ENCODE peak calls at places on chromosomes 4 and X, in seven cellular contexts. S is BE2C; U is A549; T is aorta; V is DMS53; P is GM03348; L is stimulated activated CD8-positive, alpha-beta memory T cell treated with anti-CD3 and anti-CD28 coated beads, Interleukin-2, amount 100 ng/mL, for 1 hour. F is an unnamed sample.

GRCh38 chr4:137896221-137896737 is 345.9 kb downstream of the SLC7A11 start:
- DNase-seq in L (no peak), V (no peak), U (no peak), T (no peak), S (no peak), P (peak), F (no peak)

GRCh38 chr4:72712997-72713396 is 144.0 kb upstream of the ADAMTS3 start:
- DNase-seq in V (no peak), T (no peak), S (no peak), L (no peak), U (no peak), P (no peak), F (no peak)

GRCh38 chrX:119067023-119067739 is 5.6 kb upstream of the CT47C1 start:
- DNase-seq in T (peak), V (peak), L (no peak), P (peak), S (peak), U (peak), F (peak)

GRCh38 chrX:107827137-107827831 is 1.6 kb downstream of the MID2 start:
- DNase-seq in S (no peak), L (no peak), T (no peak), V (no peak), P (peak), U (no peak), F (no peak)

GRCh38 chrX:22310779-22311178 is 38.1 kb downstream of the CBLL2 start:
- DNase-seq in U (no peak), S (no peak), L (no peak), P (no peak), T (no peak), V (no peak), F (no peak)

GRCh38 chr4:100869266-100869665 is 351.4 kb upstream of the EMCN start:
- DNase-seq in L (no peak), P (no peak), V (peak), T (no peak), U (no peak), S (no peak), F (no peak)

GRCh38 chr4:8083086-8083825 is 75.4 kb downstream of the ABLIM2 start:
- DNase-seq in U (no peak), P (no peak), S (no peak), T (peak), V (peak), L (no peak), F (no peak)

GRCh38 chr4:38983756-38984647 is 48.2 kb downstream of the TMEM156 start:
- DNase-seq in V (no peak), P (peak), U (no peak), S (no peak), T (no peak), L (no peak), F (peak)

GRCh38 chr4:112374850-112375249 is 77.7 kb downstream of the ALPK1 start:
- DNase-seq in V (no peak), T (no peak), L (no peak), S (no peak), P (no peak), U (no peak), F (no peak)

GRCh38 chr4:102578270-102578669 is 77.1 kb downstream of the NFKB1 start:
- DNase-seq in S (no peak), T (no peak), L (no peak), U (no peak), P (no peak), V (no peak), F (no peak)

GRCh38 chrX:144801786-144802185 is 445.5 kb upstream of the SPANXN1 start:
- DNase-seq in P (peak), T (no peak), U (no peak), S (no peak), L (no peak), V (no peak), F (no peak)

F was measured in HFFc6.